ENCODE peak calls at places on chromosomes 16 and 17, in six cellular contexts. Q is neural crest cell, T is nephron progenitor cell, E is fibroblast of pulmonary artery, I is fibroblast of mammary gland, X is adrenal gland. N is an unnamed sample.
A peak's percentile ranks its signal among the peaks of the same experiment; 100 is the strongest.

GRCh38 chr17:45305532-45306087 is 11.2 kb downstream of the MAP3K14 start:
- DNase-seq in Q (no peak), T (no peak), E (no peak), I (peak; percentile 76), X (no peak), N (peak; percentile 49)

GRCh38 chr17:40035162-40035559 is 19.0 kb downstream of the MED24 start:
- DNase-seq in Q (peak; percentile 65), T (peak; percentile 74), E (peak; percentile 61), I (peak; percentile 62), X (no peak), N (no peak)

GRCh38 chr16:66409156-66409555 is 17.9 kb upstream of the BEAN1 start:
- DNase-seq in Q (no peak), T (no peak), E (peak; percentile 78), I (peak; percentile 61), X (no peak), N (peak; percentile 30)

GRCh38 chr16:66427036-66427446 is at the start of gene BEAN1:
- DNase-seq in Q (peak; percentile 29), T (peak; percentile 73), E (no peak), I (no peak), X (no peak), N (no peak)

GRCh38 chr17:62616993-62617893 is 10.2 kb upstream of the MRC2 start:
- DNase-seq in Q (peak; percentile 30), T (peak; percentile 42), E (no peak), I (no peak), X (no peak), N (no peak)

GRCh38 chr17:75325827-75326586 is 36.8 kb upstream of the SLC25A19 start:
- DNase-seq in Q (no peak), T (no peak), E (peak; percentile 90), I (peak; percentile 54), X (no peak), N (no peak)

GRCh38 chr16:21301168-21301894 is 23.2 kb upstream of the CRYM start:
- DNase-seq in Q (peak; percentile 47), T (peak; percentile 71), E (peak; percentile 67), I (peak; percentile 74), X (peak; percentile 72), N (peak; percentile 91)

GRCh38 chr17:5931611-5932010 is 138.6 kb upstream of the WSCD1 start:
- DNase-seq in Q (no peak), T (peak; percentile 50), E (no peak), I (no peak), X (no peak), N (no peak)

GRCh38 chr17:43832168-43832975 is 574 bp downstream of the MPP3 start:
- DNase-seq in Q (peak; percentile 42), T (peak; percentile 76), E (peak; percentile 49), I (peak; percentile 75), X (peak; percentile 57), N (peak; percentile 67)

GRCh38 chr17:19670906-19671305 is 22.4 kb downstream of the ALDH3A2 start:
- DNase-seq in Q (no peak), T (no peak), E (no peak), I (no peak), X (peak; percentile 29), N (no peak)

GRCh38 chr16:72827907-72828306 is 220.0 kb downstream of the ZFHX3 start:
- DNase-seq in Q (no peak), T (no peak), E (no peak), I (no peak), X (no peak), N (no peak)

GRCh38 chr16:21083729-21084268 is 66.8 kb downstream of the DNAH3 start:
- DNase-seq in Q (peak; percentile 63), T (peak; percentile 72), E (peak; percentile 71), I (peak; percentile 71), X (peak; percentile 77), N (peak; percentile 70)

GRCh38 chr17:42672038-42672437 is 4.8 kb downstream of the PLEKHH3 start:
- DNase-seq in Q (no peak), T (no peak), E (no peak), I (no peak), X (no peak), N (peak; percentile 27)

GRCh38 chr17:48605991-48606891 is 1.5 kb upstream of the HOXB6 start:
- DNase-seq in Q (no peak), T (no peak), E (no peak), I (no peak), X (no peak), N (no peak)

GRCh38 chr17:18101828-18102227 is 6.7 kb upstream of the MYO15A start:
- DNase-seq in Q (no peak), T (no peak), E (no peak), I (no peak), X (no peak), N (no peak)

GRCh38 chr16:21281698-21282389 is 3.8 kb upstream of the CRYM start:
- DNase-seq in Q (no peak), T (no peak), E (no peak), I (no peak), X (no peak), N (no peak)

GRCh38 chr17:76369804-76370203 is 14.6 kb upstream of the SPHK1 start:
- DNase-seq in Q (no peak), T (peak; percentile 24), E (no peak), I (peak; percentile 63), X (no peak), N (no peak)

GRCh38 chr17:80252871-80253270 is 7.8 kb upstream of the RNF213 start:
- DNase-seq in Q (peak; percentile 38), T (peak; percentile 67), E (peak; percentile 20), I (no peak), X (peak; percentile 76), N (peak; percentile 80)

GRCh38 chr16:1772908-1773702 is at the start of gene MRPS34:
- DNase-seq in Q (peak; percentile 84), T (peak; percentile 93), E (peak; percentile 85), I (peak; percentile 79), X (peak; percentile 84), N (peak; percentile 84)

GRCh38 chr17:66935717-66936116 is 28.8 kb upstream of the CACNG4 start:
- DNase-seq in Q (no peak), T (no peak), E (no peak), I (no peak), X (no peak), N (no peak)

GRCh38 chr17:2335726-2336214 is 487 bp downstream of the TSR1 start:
- DNase-seq in Q (no peak), T (peak; percentile 18), E (no peak), I (no peak), X (no peak), N (no peak)

GRCh38 chr16:57017251-57017650 is 27.9 kb downstream of the NLRC5 start:
- DNase-seq in Q (no peak), T (no peak), E (peak; percentile 69), I (peak; percentile 58), X (no peak), N (no peak)

GRCh38 chr17:45948881-45949624 is 50.0 kb upstream of the STH start:
- DNase-seq in Q (peak; percentile 76), T (peak; percentile 85), E (peak; percentile 60), I (peak; percentile 49), X (peak; percentile 72), N (peak; percentile 66)

GRCh38 chr17:82950525-82951102 is 110.8 kb upstream of the ZNF750 start:
- DNase-seq in Q (no peak), T (no peak), E (no peak), I (no peak), X (no peak), N (no peak)

GRCh38 chr17:40648326-40648968 is 829 bp upstream of the SMARCE1 start:
- DNase-seq in Q (peak; percentile 10), T (no peak), E (no peak), I (peak; percentile 46), X (no peak), N (no peak)

DNA sequence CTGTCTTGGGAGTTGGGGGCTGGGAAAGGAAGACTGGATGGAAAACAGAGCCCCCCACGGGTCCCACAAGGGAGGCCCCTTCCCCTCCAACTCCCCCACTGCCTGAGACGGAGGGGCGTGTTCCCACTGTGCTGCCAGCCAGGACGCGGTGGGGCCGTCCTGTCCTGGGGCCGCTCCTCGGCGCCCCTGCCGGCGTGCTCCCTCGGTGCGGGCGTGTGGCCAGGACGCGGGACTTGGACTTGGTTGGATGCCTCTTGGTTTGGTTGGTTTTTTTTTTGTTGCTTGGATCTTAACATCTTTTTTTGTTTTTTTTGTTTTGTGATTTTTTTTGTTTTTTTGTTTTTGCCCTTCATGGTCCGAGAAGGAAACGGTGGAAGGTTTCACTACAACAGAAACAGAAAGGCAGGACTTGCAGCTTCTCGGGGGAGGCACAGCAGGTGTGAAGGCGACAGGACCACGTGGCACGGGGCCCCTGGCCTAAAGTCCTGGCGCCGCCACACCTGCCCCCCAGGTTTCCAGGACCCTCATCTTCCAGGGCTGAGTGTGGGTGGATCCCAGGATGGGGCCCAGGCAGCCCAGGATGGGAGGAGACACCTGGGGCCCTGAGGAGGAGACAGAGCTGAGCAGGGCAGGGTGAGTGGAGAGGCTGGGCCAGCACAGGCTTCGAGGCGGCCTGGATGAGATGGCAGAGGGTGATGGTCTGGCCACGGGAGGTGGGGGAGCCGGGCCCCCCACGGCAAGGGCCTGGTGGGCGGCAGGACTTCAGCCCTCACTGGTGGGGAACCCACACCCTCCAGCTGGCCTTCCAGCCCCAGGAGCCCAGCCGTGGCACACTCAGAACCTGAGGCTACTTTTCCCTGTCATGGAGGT is 16.1 kb downstream of the ENGASE start:
- DNase-seq in Q (no peak), T (peak; percentile 38), E (peak; percentile 22), I (peak; percentile 16), X (no peak), N (no peak)
- TF ChIP-seq CTCF in Q (no peak), T (peak; percentile 3), E (peak; percentile 28), I (no peak), X (peak; percentile 25), N (no peak)

GRCh38 chr16:35102780-35103403 is 1643.5 kb downstream of the TP53TG3F start:
- DNase-seq in Q (no peak), T (no peak), E (no peak), I (no peak), X (no peak), N (peak; percentile 2)
- TF ChIP-seq CTCF in Q (no peak), T (no peak), E (no peak), I (no peak), X (no peak), N (peak; percentile 54)

GRCh38 chr17:37194208-37194607 is 181.6 kb upstream of the C17orf78 start:
- DNase-seq in Q (no peak), T (no peak), E (no peak), I (no peak), X (no peak), N (no peak)

GRCh38 chr17:37187262-37187661 is 188.5 kb upstream of the C17orf78 start:
- DNase-seq in Q (no peak), T (no peak), E (no peak), I (no peak), X (no peak), N (no peak)

GRCh38 chr17:37191219-37191618 is 184.6 kb upstream of the C17orf78 start:
- DNase-seq in Q (no peak), T (no peak), E (no peak), I (peak; percentile 18), X (no peak), N (no peak)

GRCh38 chr17:37188157-37188556 is 187.6 kb upstream of the C17orf78 start:
- DNase-seq in Q (no peak), T (no peak), E (no peak), I (no peak), X (no peak), N (no peak)

GRCh38 chr17:37190493-37190892 is 185.3 kb upstream of the C17orf78 start:
- DNase-seq in Q (no peak), T (no peak), E (no peak), I (no peak), X (no peak), N (no peak)
- TF ChIP-seq CTCF in Q (peak; percentile 50), T (no peak), E (peak; percentile 20), I (peak; percentile 16), X (no peak), N (no peak)

DNA sequence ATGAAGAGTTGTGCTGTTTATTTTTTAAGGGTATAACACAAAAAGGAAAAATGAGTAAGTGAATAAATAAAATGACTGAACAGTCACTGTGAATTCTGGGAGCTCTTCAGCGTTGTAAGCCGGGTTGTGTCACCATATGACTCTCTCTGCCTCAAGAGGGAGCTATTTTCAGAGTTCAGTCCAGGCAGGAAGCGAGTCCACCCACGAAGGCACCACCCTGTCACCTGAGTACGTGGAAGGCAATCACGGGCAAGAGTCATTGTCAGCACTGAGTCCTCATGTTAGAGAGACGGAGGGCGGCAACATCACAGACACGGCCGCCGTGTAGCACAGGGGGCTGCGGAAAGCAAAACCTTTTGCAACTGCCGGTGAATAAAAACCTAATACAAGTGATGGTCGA is 227.6 kb downstream of the UTP18 start:
- DNase-seq in Q (no peak), T (peak; percentile 16), E (no peak), I (no peak), X (no peak), N (peak; percentile 46)
- TF ChIP-seq CTCF in Q (peak; percentile 48), T (peak; percentile 37), E (peak; percentile 3), I (no peak), X (no peak), N (peak; percentile 28)